ENCODE peak calls at places on chromosomes 11 and 22, in six cellular contexts. G, V, A, O, C and Q are unnamed samples.

GRCh38 chr22:40058265-40058664 is 63.5 kb downstream of the FAM83F start:
- DNase-seq in G (no peak), V (no peak), A (no peak), O (peak; percentile 45), C (peak; percentile 18), Q (no peak)

GRCh38 chr11:67607507-67607906 is 771 bp downstream of the NDUFV1 start:
- DNase-seq in G (no peak), V (no peak), A (no peak), O (no peak), C (no peak), Q (no peak)

GRCh38 chr11:9626778-9627394 is 37.0 kb upstream of the SWAP70 start:
- DNase-seq in G (no peak), V (no peak), A (no peak), O (peak; percentile 39), C (peak; percentile 96), Q (no peak)

GRCh38 chr22:21641417-21641794 is 696 bp upstream of the SDF2L1 start:
- DNase-seq in G (no peak), V (no peak), A (no peak), O (peak; percentile 57), C (peak; percentile 76), Q (no peak)

GRCh38 chr11:75403983-75404658 is 4.8 kb downstream of the RPS3 start:
- DNase-seq in G (no peak), V (no peak), A (no peak), O (no peak), C (no peak), Q (no peak)

GRCh38 chr22:42992886-42993479 is 22.0 kb downstream of the PACSIN2 start:
- DNase-seq in G (no peak), V (no peak), A (no peak), O (no peak), C (no peak), Q (no peak)

GRCh38 chr22:49934144-49934890 is 15.9 kb downstream of the CRELD2 start:
- DNase-seq in G (no peak), V (no peak), A (no peak), O (peak; percentile 86), C (no peak), Q (no peak)

GRCh38 chr22:30078320-30079311 is 1.6 kb upstream of the HORMAD2 start:
- DNase-seq in G (no peak), V (no peak), A (no peak), O (peak; percentile 4), C (no peak), Q (no peak)

GRCh38 chr11:94147433-94147845 is 18.8 kb downstream of the PANX1 start:
- DNase-seq in G (no peak), V (no peak), A (no peak), O (no peak), C (no peak), Q (no peak)

GRCh38 chr11:118212131-118212725 is 12.6 kb downstream of the JAML start:
- DNase-seq in G (no peak), V (no peak), A (no peak), O (no peak), C (no peak), Q (no peak)

GRCh38 chr11:11574373-11574772 is 47.4 kb downstream of the GALNT18 start:
- DNase-seq in G (no peak), V (no peak), A (no peak), O (no peak), C (no peak), Q (no peak)

GRCh38 chr11:17719940-17720795 is 797 bp downstream of the MYOD1 start:
- DNase-seq in G (no peak), V (no peak), A (no peak), O (no peak), C (peak; percentile 15), Q (no peak)

DNA sequence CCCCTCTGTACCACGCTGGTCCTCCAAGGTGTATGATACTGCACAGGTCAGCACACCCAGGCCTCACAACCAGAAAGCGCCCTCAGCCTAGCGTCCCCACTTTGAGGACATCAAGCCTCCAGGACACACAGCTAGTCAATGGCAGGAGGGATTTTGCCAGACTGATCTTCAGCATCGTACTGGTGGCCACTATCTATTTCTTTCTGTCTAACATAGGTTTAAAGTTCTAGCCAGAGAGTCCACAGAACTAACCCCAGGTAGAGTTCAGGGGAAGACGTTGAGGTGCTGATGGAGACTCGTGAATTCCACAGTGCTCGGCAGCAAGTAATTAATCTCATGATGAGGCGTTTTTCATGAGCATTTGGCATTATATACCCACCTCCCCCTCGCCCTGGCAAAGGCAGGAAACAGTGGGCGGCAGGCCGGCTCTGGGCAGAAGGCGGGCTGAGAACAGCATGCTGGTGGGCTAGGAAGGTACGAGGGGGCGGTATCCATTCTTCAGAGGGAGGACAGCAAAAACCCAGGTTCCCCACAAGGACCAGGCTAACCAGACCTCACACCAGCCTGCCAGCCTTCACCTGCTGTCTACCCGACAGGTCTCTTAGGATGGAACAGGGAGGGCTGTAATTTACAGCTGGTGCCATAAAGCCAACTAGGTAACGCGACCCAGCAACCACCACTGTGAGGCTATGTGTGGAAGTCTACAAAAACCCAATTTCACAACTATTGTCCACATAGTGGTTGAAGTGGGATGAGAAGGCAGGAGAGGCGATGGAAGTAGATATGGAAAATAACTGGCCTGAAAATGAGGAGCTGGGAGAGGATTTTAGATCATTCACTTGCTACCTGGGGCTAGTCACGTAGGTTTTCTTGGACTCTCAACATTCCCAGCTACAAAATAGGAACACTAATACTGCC is 18.5 kb downstream of the MYH9 start:
- DNase-seq in G (no peak), V (no peak), A (no peak), O (no peak), C (peak; percentile 62), Q (no peak)
- H3K4me3 ChIP-seq in G (no peak overlapping the region), V (no peak overlapping the region), A (peak overlapping the region; percentile 48), O (no peak overlapping the region), C (peak overlapping the region; percentile 0), Q (peak overlapping the region; percentile 60)

GRCh38 chr11:110152199-110152598 is 59.0 kb downstream of the ZC3H12C start:
- DNase-seq in G (no peak), V (no peak), A (no peak), O (no peak), C (no peak), Q (no peak)
- H3K27ac ChIP-seq in G (no peak overlapping the region), V (no peak overlapping the region), A (no peak overlapping the region), O (no peak overlapping the region), C (no peak overlapping the region), Q (no peak overlapping the region)

DNA sequence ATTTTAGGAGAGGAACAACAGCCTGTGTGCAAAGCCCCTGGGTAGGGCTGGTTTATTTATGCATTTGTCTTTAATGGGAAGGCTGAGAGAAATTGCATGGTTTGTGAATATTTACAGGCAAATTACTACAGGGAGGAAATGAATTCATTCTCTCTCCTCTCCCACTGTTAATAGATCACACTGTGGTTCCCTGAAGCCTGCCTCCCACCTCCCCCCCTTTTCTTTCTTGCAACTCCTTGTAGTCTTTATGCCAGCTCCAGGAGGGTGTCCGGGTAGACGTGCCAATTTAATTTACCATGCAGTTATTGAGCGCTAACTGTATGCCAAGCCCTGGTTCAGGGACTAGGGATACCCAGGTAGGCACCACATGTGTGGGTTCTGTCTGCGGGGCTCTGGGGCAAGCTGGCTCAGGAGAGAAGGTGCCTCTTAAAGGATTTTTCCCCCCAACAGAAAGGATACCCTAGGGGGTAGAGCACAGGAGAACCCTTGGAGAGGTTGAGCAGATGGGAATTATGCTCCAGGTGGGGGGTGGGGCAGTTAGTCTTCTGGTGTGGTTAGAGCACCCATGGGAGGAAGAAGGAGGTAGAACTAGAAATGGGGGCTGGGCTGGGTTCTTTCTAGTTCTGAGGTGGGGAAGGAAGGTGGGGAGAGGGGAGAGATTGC is 50.9 kb downstream of the TSPAN18 start:
- DNase-seq in G (no peak), V (no peak), A (no peak), O (no peak), C (no peak), Q (no peak)
- H3K4me3 ChIP-seq in G (no peak overlapping the region), V (no peak overlapping the region), A (no peak overlapping the region), O (no peak overlapping the region), C (no peak overlapping the region), Q (no peak overlapping the region)

GRCh38 chr22:22787151-22787550 is 100.5 kb upstream of the IGLL5 start:
- DNase-seq in G (no peak), V (no peak), A (no peak), O (no peak), C (no peak), Q (no peak)
- H3K27ac ChIP-seq in G (no peak overlapping the region), V (no peak overlapping the region), A (no peak overlapping the region), O (no peak overlapping the region), C (no peak overlapping the region), Q (no peak overlapping the region)

GRCh38 chr11:27717377-27717776 is 17.1 kb upstream of the BDNF start:
- DNase-seq in G (no peak), V (no peak), A (no peak), O (no peak), C (peak; percentile 28), Q (no peak)

GRCh38 chr11:27718853-27719574 is 18.8 kb upstream of the BDNF start:
- DNase-seq in G (no peak), V (peak; percentile 55), A (no peak), O (peak; percentile 53), C (peak; percentile 44), Q (no peak)

GRCh38 chr11:27719575-27719925 is 19.3 kb upstream of the BDNF start:
- DNase-seq in G (no peak), V (no peak), A (no peak), O (no peak), C (no peak), Q (no peak)

GRCh38 chr11:27717801-27718229 is 17.6 kb upstream of the BDNF start:
- DNase-seq in G (no peak), V (no peak), A (no peak), O (no peak), C (peak; percentile 6), Q (no peak)

DNA sequence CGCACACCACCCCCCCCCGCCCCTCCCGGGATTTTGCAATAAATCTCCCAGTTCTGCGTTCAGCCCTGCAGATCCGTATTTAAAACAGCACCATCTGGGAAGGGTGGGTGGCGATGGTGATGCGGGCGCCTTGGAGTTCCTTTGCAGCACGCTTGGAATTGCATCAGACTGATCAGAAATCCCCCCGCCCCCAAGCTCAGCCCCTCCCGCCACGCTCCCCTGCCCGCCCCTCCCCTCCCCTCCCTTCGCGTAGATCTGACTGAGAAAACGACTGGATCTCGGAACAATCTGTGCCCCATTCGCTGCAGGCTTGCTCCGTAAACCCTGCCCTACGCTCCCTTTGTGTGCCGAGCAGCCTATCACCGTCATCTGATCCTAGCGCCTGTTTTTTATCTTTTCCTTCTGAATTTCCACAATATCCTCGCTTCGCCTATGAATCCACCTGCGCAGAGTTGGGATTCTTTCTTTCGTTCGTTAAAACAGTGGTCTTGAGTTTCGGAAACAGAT is 18.1 kb upstream of the BDNF start:
- DNase-seq in G (peak; percentile 62), V (peak; percentile 55), A (no peak), O (peak; percentile 43), C (peak; percentile 57), Q (no peak)
- H3K4me3 ChIP-seq in G (peak overlapping the region; percentile 51), V (peak overlapping the region; percentile 56), A (no peak overlapping the region), O (no peak overlapping the region), C (peak overlapping the region; percentile 79), Q (peak overlapping the region; percentile 74)